ENCODE peak calls at places on chromosomes 2 and 18, in ten cellular contexts. One of them, this sample, is unnamed.
A peak's percentile ranks its signal among the peaks of the same experiment; 100 is the strongest.

GRCh38 chr2:8659092-8659734 is 22.6 kb upstream of the ID2 start:
- DNase-seq in BJ: no peak
- DNase-seq in dorsolateral prefrontal cortex: no peak
- DNase-seq in H1: no peak
- DNase-seq in ascending aorta: no peak
- DNase-seq in stomach: no peak
- DNase-seq in lower lobe of right lung: no peak
- DNase-seq in GM12865: no peak
- DNase-seq in neuronal stem cell: no peak
- DNase-seq in A549: no peak
- DNase-seq in this sample: no peak

GRCh38 chr18:33630476-33630875 is 52.5 kb downstream of the ASXL3 start:
- DNase-seq in lower lobe of right lung: no peak
- DNase-seq in dorsolateral prefrontal cortex: no peak
- DNase-seq in BJ: no peak
- DNase-seq in H1: no peak
- DNase-seq in A549: no peak
- DNase-seq in ascending aorta: no peak
- DNase-seq in GM12865: no peak
- DNase-seq in stomach: no peak
- DNase-seq in neuronal stem cell: no peak
- DNase-seq in this sample: no peak

GRCh38 chr2:191171708-191172355 is 21.0 kb upstream of the STAT4 start:
- DNase-seq in dorsolateral prefrontal cortex: no peak
- DNase-seq in ascending aorta: no peak
- DNase-seq in GM12865: no peak
- DNase-seq in A549: peak; percentile 37
- DNase-seq in BJ: peak; percentile 97
- DNase-seq in stomach: no peak
- DNase-seq in lower lobe of right lung: no peak
- DNase-seq in H1: no peak
- DNase-seq in neuronal stem cell: peak; percentile 3
- DNase-seq in this sample: peak; percentile 84

GRCh38 chr2:164937864-164938401 is 17.4 kb downstream of the SLC38A11 start:
- DNase-seq in A549: no peak
- DNase-seq in dorsolateral prefrontal cortex: no peak
- DNase-seq in GM12865: no peak
- DNase-seq in H1: no peak
- DNase-seq in stomach: peak; percentile 35
- DNase-seq in neuronal stem cell: no peak
- DNase-seq in ascending aorta: no peak
- DNase-seq in lower lobe of right lung: no peak
- DNase-seq in BJ: no peak
- DNase-seq in this sample: no peak

GRCh38 chr2:205171541-205171940 is 510.8 kb upstream of the NRP2 start:
- DNase-seq in lower lobe of right lung: no peak
- DNase-seq in GM12865: no peak
- DNase-seq in dorsolateral prefrontal cortex: no peak
- DNase-seq in A549: no peak
- DNase-seq in stomach: no peak
- DNase-seq in H1: no peak
- DNase-seq in BJ: no peak
- DNase-seq in neuronal stem cell: no peak
- DNase-seq in ascending aorta: no peak
- DNase-seq in this sample: no peak

GRCh38 chr2:205650450-205650849 is 31.9 kb upstream of the NRP2 start:
- DNase-seq in GM12865: no peak
- DNase-seq in H1: peak; percentile 48
- DNase-seq in A549: no peak
- DNase-seq in BJ: peak; percentile 81
- DNase-seq in ascending aorta: no peak
- DNase-seq in stomach: no peak
- DNase-seq in neuronal stem cell: peak; percentile 43
- DNase-seq in lower lobe of right lung: no peak
- DNase-seq in dorsolateral prefrontal cortex: no peak
- DNase-seq in this sample: peak; percentile 88

GRCh38 chr18:332721-333513 is 65.1 kb upstream of the THOC1 start:
- DNase-seq in neuronal stem cell: no peak
- DNase-seq in ascending aorta: no peak
- DNase-seq in lower lobe of right lung: no peak
- DNase-seq in H1: no peak
- DNase-seq in stomach: no peak
- DNase-seq in GM12865: no peak
- DNase-seq in BJ: no peak
- DNase-seq in dorsolateral prefrontal cortex: peak; percentile 49
- DNase-seq in A549: no peak
- DNase-seq in this sample: no peak

GRCh38 chr2:111624401-111625156 is 259.4 kb downstream of the ANAPC1 start:
- DNase-seq in lower lobe of right lung: no peak
- DNase-seq in ascending aorta: no peak
- DNase-seq in neuronal stem cell: no peak
- DNase-seq in A549: no peak
- DNase-seq in dorsolateral prefrontal cortex: no peak
- DNase-seq in stomach: no peak
- DNase-seq in BJ: peak; percentile 74
- DNase-seq in GM12865: no peak
- DNase-seq in H1: no peak
- DNase-seq in this sample: no peak

GRCh38 chr2:98580656-98581284 is 27.5 kb downstream of the COA5 start:
- DNase-seq in ascending aorta: no peak
- DNase-seq in GM12865: no peak
- DNase-seq in stomach: no peak
- DNase-seq in lower lobe of right lung: no peak
- DNase-seq in H1: no peak
- DNase-seq in BJ: no peak
- DNase-seq in neuronal stem cell: no peak
- DNase-seq in dorsolateral prefrontal cortex: no peak
- DNase-seq in A549: no peak
- DNase-seq in this sample: peak; percentile 35

GRCh38 chr18:76765649-76766048 is 56.7 kb upstream of the ZNF236 start:
- DNase-seq in H1: no peak
- DNase-seq in lower lobe of right lung: no peak
- DNase-seq in BJ: no peak
- DNase-seq in ascending aorta: no peak
- DNase-seq in neuronal stem cell: no peak
- DNase-seq in stomach: no peak
- DNase-seq in dorsolateral prefrontal cortex: no peak
- DNase-seq in A549: no peak
- DNase-seq in GM12865: no peak
- DNase-seq in this sample: no peak

GRCh38 chr18:11981633-11982366 is 493 bp downstream of the IMPA2 start:
- DNase-seq in BJ: no peak
- DNase-seq in ascending aorta: peak; percentile 78
- DNase-seq in A549: peak; percentile 35
- DNase-seq in H1: peak; percentile 62
- DNase-seq in GM12865: peak; percentile 49
- DNase-seq in dorsolateral prefrontal cortex: peak; percentile 47
- DNase-seq in lower lobe of right lung: peak; percentile 75
- DNase-seq in stomach: peak; percentile 55
- DNase-seq in neuronal stem cell: peak; percentile 69
- DNase-seq in this sample: no peak

GRCh38 chr2:173869244-173869643 is 95.9 kb downstream of the SP3 start:
- DNase-seq in stomach: no peak
- DNase-seq in ascending aorta: no peak
- DNase-seq in BJ: no peak
- DNase-seq in GM12865: no peak
- DNase-seq in A549: no peak
- DNase-seq in H1: no peak
- DNase-seq in neuronal stem cell: no peak
- DNase-seq in lower lobe of right lung: no peak
- DNase-seq in dorsolateral prefrontal cortex: no peak
- DNase-seq in this sample: no peak

GRCh38 chr2:74844752-74845151 is 10.8 kb downstream of the HK2 start:
- DNase-seq in H1: no peak
- DNase-seq in neuronal stem cell: no peak
- DNase-seq in BJ: no peak
- DNase-seq in dorsolateral prefrontal cortex: no peak
- DNase-seq in ascending aorta: no peak
- DNase-seq in lower lobe of right lung: no peak
- DNase-seq in GM12865: no peak
- DNase-seq in stomach: no peak
- DNase-seq in A549: no peak
- DNase-seq in this sample: no peak

GRCh38 chr2:182506606-182507005 is 79.8 kb upstream of the PDE1A start:
- DNase-seq in dorsolateral prefrontal cortex: no peak
- DNase-seq in A549: no peak
- DNase-seq in GM12865: no peak
- DNase-seq in H1: no peak
- DNase-seq in BJ: no peak
- DNase-seq in lower lobe of right lung: no peak
- DNase-seq in ascending aorta: no peak
- DNase-seq in stomach: no peak
- DNase-seq in neuronal stem cell: no peak
- DNase-seq in this sample: no peak

DNA sequence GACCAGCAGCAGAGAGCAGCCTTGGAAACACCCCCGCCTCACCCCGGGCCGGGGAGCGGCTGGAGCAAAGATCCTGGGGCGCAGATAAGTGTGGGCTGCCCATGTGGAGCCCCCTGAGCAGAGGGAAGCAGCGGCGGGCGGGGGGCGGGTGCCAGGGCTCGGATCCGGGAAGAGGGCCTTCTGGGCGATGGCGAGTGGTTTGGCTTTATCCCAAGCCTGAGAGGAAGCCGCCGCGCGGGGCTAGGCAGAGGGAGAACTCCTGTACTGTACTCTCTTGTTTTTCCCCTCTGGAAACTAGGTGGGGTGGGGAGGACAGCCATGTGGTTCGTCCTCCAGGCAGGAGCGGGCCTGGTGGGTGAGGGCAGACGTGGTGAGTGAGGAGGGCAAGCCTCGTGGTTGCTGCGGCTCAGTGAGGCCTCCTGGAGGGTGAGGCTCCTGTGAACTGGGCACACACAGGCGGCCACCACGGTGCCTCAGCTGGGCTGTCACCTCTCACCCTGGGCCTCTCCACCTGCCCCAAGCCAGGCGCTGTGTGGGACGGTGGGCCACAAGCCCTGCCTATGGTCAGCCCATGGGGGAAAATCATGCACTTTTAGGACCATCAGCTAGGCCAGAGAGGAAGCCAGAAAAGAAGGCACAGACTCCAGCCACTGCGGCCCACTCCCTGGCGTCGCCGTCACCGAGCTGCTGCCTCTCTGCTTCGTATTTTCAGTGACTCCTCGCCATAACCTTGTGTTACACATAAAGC is 28.3 kb upstream of the HS6ST1 start:
- DNase-seq in BJ: no peak
- DNase-seq in GM12865: no peak
- DNase-seq in neuronal stem cell: no peak
- DNase-seq in stomach: no peak
- DNase-seq in dorsolateral prefrontal cortex: no peak
- DNase-seq in ascending aorta: no peak
- DNase-seq in H1: no peak
- DNase-seq in lower lobe of right lung: no peak
- DNase-seq in A549: no peak
- DNase-seq in this sample: no peak
- H3K4me3 ChIP-seq in BJ: no peak overlapping the region
- H3K4me3 ChIP-seq in GM12865: no peak overlapping the region
- H3K4me3 ChIP-seq in neuronal stem cell: no peak overlapping the region
- H3K4me3 ChIP-seq in stomach: no peak overlapping the region
- H3K4me3 ChIP-seq in dorsolateral prefrontal cortex: no peak overlapping the region
- H3K4me3 ChIP-seq in ascending aorta: no peak overlapping the region
- H3K4me3 ChIP-seq in H1: no peak overlapping the region
- H3K4me3 ChIP-seq in lower lobe of right lung: no peak overlapping the region
- H3K4me3 ChIP-seq in A549: no peak overlapping the region
- H3K4me3 ChIP-seq in this sample: no peak overlapping the region

DNA sequence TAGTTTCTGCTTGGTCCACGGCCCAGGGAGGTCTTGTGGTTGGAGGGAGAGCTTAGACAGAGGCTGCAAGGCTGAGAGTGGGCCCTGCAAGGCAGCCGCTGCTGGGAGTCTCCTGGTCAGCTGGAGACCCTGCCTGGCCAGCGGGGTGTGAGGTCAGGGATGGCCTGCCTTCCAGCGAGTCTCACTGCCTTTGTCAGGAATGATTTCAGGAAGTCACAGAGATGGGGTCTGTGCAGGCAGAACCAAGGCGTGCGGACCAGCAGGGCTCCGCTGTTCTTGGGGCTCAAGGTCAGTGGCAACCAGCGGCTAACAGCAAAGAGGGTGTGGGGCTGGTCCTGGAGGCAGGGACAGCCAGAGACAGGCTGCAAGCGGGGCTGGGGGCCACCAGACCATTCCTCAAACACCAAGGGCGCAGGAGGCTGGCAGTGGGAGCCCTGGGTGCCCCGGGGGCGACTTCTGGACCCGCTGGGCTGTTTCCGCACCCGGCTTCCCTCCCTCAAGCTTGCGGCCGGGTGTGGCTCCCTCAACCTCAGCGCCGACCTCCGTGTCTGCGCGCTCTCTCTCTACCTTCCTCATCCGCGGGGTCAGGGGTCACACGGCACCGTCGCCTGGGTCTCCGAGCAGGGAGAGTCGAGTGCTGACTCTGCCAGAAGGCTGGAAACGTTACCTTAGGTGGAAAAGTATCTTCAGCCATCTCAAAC is 124.5 kb upstream of the CTDP1 start:
- DNase-seq in neuronal stem cell: no peak
- DNase-seq in GM12865: no peak
- DNase-seq in H1: no peak
- DNase-seq in dorsolateral prefrontal cortex: peak; percentile 25
- DNase-seq in A549: no peak
- DNase-seq in ascending aorta: peak; percentile 59
- DNase-seq in BJ: no peak
- DNase-seq in stomach: no peak
- DNase-seq in lower lobe of right lung: no peak
- DNase-seq in this sample: no peak
- H3K4me3 ChIP-seq in neuronal stem cell: no peak overlapping the region
- H3K4me3 ChIP-seq in GM12865: no peak overlapping the region
- H3K4me3 ChIP-seq in H1: no peak overlapping the region
- H3K4me3 ChIP-seq in dorsolateral prefrontal cortex: no peak overlapping the region
- H3K4me3 ChIP-seq in A549: no peak overlapping the region
- H3K4me3 ChIP-seq in ascending aorta: no peak overlapping the region
- H3K4me3 ChIP-seq in BJ: no peak overlapping the region
- H3K4me3 ChIP-seq in stomach: no peak overlapping the region
- H3K4me3 ChIP-seq in lower lobe of right lung: no peak overlapping the region
- H3K4me3 ChIP-seq in this sample: no peak overlapping the region

DNA sequence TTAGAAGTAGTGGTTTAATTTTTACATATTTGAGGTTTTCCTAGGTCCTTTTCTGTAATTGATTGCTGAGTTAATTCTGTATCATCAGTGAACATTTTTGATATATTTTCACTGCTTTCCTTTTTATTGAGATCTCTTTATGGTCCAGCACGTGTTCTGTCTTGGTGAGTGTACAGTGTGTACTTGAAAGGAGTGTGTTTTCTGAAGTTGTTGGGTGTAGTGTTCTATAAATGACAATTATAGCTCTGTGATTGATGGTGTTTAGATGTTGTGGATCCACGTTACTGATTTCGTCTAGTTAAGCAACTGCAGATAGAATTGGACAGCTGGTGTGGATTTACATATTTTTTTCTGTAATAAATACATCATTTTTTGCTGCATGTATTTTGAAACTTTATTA is 32.7 kb downstream of the AGFG1 start:
- DNase-seq in A549: no peak
- DNase-seq in neuronal stem cell: no peak
- DNase-seq in dorsolateral prefrontal cortex: no peak
- DNase-seq in stomach: no peak
- DNase-seq in GM12865: no peak
- DNase-seq in H1: no peak
- DNase-seq in lower lobe of right lung: no peak
- DNase-seq in BJ: no peak
- DNase-seq in ascending aorta: no peak
- DNase-seq in this sample: no peak
- H3K4me3 ChIP-seq in A549: no peak overlapping the region
- H3K4me3 ChIP-seq in neuronal stem cell: no peak overlapping the region
- H3K4me3 ChIP-seq in dorsolateral prefrontal cortex: no peak overlapping the region
- H3K4me3 ChIP-seq in stomach: no peak overlapping the region
- H3K4me3 ChIP-seq in GM12865: no peak overlapping the region
- H3K4me3 ChIP-seq in H1: no peak overlapping the region
- H3K4me3 ChIP-seq in lower lobe of right lung: no peak overlapping the region
- H3K4me3 ChIP-seq in BJ: no peak overlapping the region
- H3K4me3 ChIP-seq in ascending aorta: no peak overlapping the region
- H3K4me3 ChIP-seq in this sample: no peak overlapping the region

GRCh38 chr18:1659190-1659589 is 754.5 kb downstream of the ADCYAP1 start:
- DNase-seq in ascending aorta: no peak
- DNase-seq in stomach: no peak
- DNase-seq in lower lobe of right lung: peak; percentile 58
- DNase-seq in GM12865: no peak
- DNase-seq in dorsolateral prefrontal cortex: no peak
- DNase-seq in neuronal stem cell: no peak
- DNase-seq in H1: no peak
- DNase-seq in A549: no peak
- DNase-seq in BJ: no peak
- DNase-seq in this sample: no peak
- H3K4me3 ChIP-seq in ascending aorta: no peak overlapping the region
- H3K4me3 ChIP-seq in stomach: no peak overlapping the region
- H3K4me3 ChIP-seq in lower lobe of right lung: no peak overlapping the region
- H3K4me3 ChIP-seq in GM12865: no peak overlapping the region
- H3K4me3 ChIP-seq in dorsolateral prefrontal cortex: no peak overlapping the region
- H3K4me3 ChIP-seq in neuronal stem cell: no peak overlapping the region
- H3K4me3 ChIP-seq in H1: no peak overlapping the region
- H3K4me3 ChIP-seq in A549: no peak overlapping the region
- H3K4me3 ChIP-seq in BJ: no peak overlapping the region
- H3K4me3 ChIP-seq in this sample: no peak overlapping the region